ENCODE peak calls at places on chromosomes 1 and 21, in six cellular contexts. K is cerebellar cortex, O is NCI-H1092 treated with DMSO at 0.1 percent for 48 hours, Y is GM12878, X is anterior cingulate cortex, W is NCI-H187 treated with DMSO at 0.1 percent for 48 hours. F is an unnamed sample.

GRCh38 chr1:224884428-224884827 is 45.0 kb upstream of the DNAH14 start:
- DNase-seq in K (no peak), O (no peak), Y (no peak), X (no peak), W (no peak), F (peak)

GRCh38 chr1:226407497-226408284 is at the start of gene PARP1:
- DNase-seq in K (peak), O (peak), Y (no peak), X (peak), W (no peak), F (peak)

GRCh38 chr1:237562247-237562823 is 328.4 kb downstream of the ZP4 start:
- DNase-seq in K (peak), O (peak), Y (peak), X (no peak), W (no peak), F (peak)

GRCh38 chr1:66562561-66562960 is 28.6 kb downstream of the SGIP1 start:
- DNase-seq in K (no peak), O (no peak), Y (no peak), X (no peak), W (no peak), F (no peak)

GRCh38 chr1:160519542-160520435 is 3.3 kb downstream of the SLAMF6 start:
- DNase-seq in K (no peak), O (no peak), Y (peak), X (no peak), W (no peak), F (no peak)

GRCh38 chr1:21626921-21627339 is 42.2 kb downstream of the RAP1GAP start:
- DNase-seq in K (no peak), O (no peak), Y (no peak), X (no peak), W (no peak), F (no peak)

GRCh38 chr21:37159053-37159776 is 86.2 kb downstream of the TTC3 start:
- DNase-seq in K (no peak), O (no peak), Y (peak), X (no peak), W (no peak), F (no peak)

GRCh38 chr1:214880956-214881355 is 201.6 kb upstream of the KCNK2 start:
- DNase-seq in K (no peak), O (no peak), Y (no peak), X (no peak), W (no peak), F (no peak)

GRCh38 chr1:42003433-42003832 is 84.7 kb upstream of the HIVEP3 start:
- DNase-seq in K (peak), O (peak), Y (no peak), X (no peak), W (peak), F (peak)

F was measured in prostate gland.